ENCODE peak calls at places on chromosomes 6 and 20, in seven cellular contexts. O is dorsolateral prefrontal cortex, R is psoas muscle, P is nephron progenitor cell, Z is ovary, K is astrocyte of the cerebellum, C is MM.1S. L is an unnamed sample.

GRCh38 chr6:29733057-29733456 is 9.8 kb downstream of the HLA-F start:
- DNase-seq in Z (no peak), O (no peak), P (no peak), R (no peak), K (no peak), C (peak), L (no peak)

GRCh38 chr6:32046450-32047083 is 8.4 kb downstream of the CYP21A2 start:
- DNase-seq in R (peak), O (no peak), K (no peak), C (no peak), Z (peak), P (no peak), L (no peak)

GRCh38 chr20:49313271-49313670 is 35.4 kb upstream of the ZNFX1 start:
- DNase-seq in P (no peak), O (no peak), C (no peak), Z (no peak), R (no peak), K (no peak), L (no peak)

GRCh38 chr6:62805431-62805830 is 405.8 kb upstream of the FKBP1C start:
- DNase-seq in R (no peak), C (no peak), K (no peak), Z (no peak), O (no peak), P (no peak), L (no peak)

GRCh38 chr20:15784020-15784419 is 789.2 kb downstream of the KIF16B start:
- DNase-seq in C (no peak), R (no peak), O (no peak), Z (no peak), P (no peak), K (no peak), L (no peak)

GRCh38 chr6:89692256-89692655 is 53.7 kb upstream of the LYRM2 start:
- DNase-seq in P (no peak), O (no peak), R (no peak), K (no peak), Z (no peak), C (no peak), L (no peak)

GRCh38 chr6:164322533-164322932 is 908.0 kb downstream of the QKI start:
- DNase-seq in K (peak), R (no peak), Z (no peak), O (no peak), P (no peak), C (no peak), L (no peak)

GRCh38 chr6:111199935-111200822 is 112.9 kb downstream of the SLC16A10 start:
- DNase-seq in O (no peak), P (no peak), Z (no peak), K (no peak), C (no peak), R (no peak), L (no peak)

GRCh38 chr20:45993197-45993951 is 15.3 kb upstream of the MMP9 start:
- DNase-seq in Z (no peak), R (no peak), C (no peak), O (no peak), K (no peak), P (no peak), L (no peak)

GRCh38 chr6:154792761-154793160 is 59.5 kb downstream of the SCAF8 start:
- DNase-seq in C (no peak), O (no peak), P (no peak), Z (no peak), R (no peak), K (no peak), L (no peak)

GRCh38 chr6:119526609-119527605 is 177.3 kb upstream of the MAN1A1 start:
- DNase-seq in K (no peak), O (no peak), C (no peak), Z (no peak), P (no peak), R (no peak), L (no peak)

GRCh38 chr6:118735320-118735719 is 83.9 kb upstream of the CEP85L start:
- DNase-seq in Z (no peak), O (no peak), P (peak), R (no peak), K (no peak), C (no peak), L (no peak)

GRCh38 chr6:127117979-127118504 is 429 bp upstream of the RSPO3 start:
- DNase-seq in P (peak), R (peak), O (no peak), Z (no peak), C (no peak), K (no peak), L (no peak)

GRCh38 chr6:18203786-18204185 is 48.6 kb downstream of the KDM1B start:
- DNase-seq in C (no peak), K (no peak), R (no peak), Z (no peak), O (no peak), P (no peak), L (no peak)

GRCh38 chr20:1822564-1823420 is 72.4 kb upstream of the SIRPA start:
- DNase-seq in K (no peak), P (no peak), C (no peak), O (no peak), Z (no peak), R (no peak), L (no peak)
- TF ChIP-seq CTCF in K (peak), P (no peak), C (no peak), O (no peak), Z (no peak), R (no peak), L (no peak)

GRCh38 chr20:57051096-57051495 is 215.3 kb downstream of the BMP7 start:
- DNase-seq in P (no peak), C (no peak), Z (no peak), K (no peak), O (no peak), R (no peak), L (no peak)

GRCh38 chr20:57048027-57048869 is 218.2 kb downstream of the BMP7 start:
- DNase-seq in O (no peak), P (peak), R (no peak), K (no peak), C (peak), Z (no peak), L (no peak)

GRCh38 chr20:57049298-57049697 is 217.1 kb downstream of the BMP7 start:
- DNase-seq in K (no peak), Z (no peak), C (no peak), R (no peak), O (no peak), P (no peak), L (no peak)

GRCh38 chr20:57043669-57044268 is 222.7 kb downstream of the BMP7 start:
- DNase-seq in O (no peak), R (no peak), C (no peak), K (no peak), Z (no peak), P (no peak), L (no peak)

GRCh38 chr20:57047281-57048026 is 219.0 kb downstream of the BMP7 start:
- DNase-seq in C (peak), K (no peak), O (no peak), Z (no peak), R (no peak), P (no peak), L (no peak)
- TF ChIP-seq CTCF in C (peak), K (peak), O (no peak), Z (no peak), R (no peak), P (no peak), L (no peak)

DNA sequence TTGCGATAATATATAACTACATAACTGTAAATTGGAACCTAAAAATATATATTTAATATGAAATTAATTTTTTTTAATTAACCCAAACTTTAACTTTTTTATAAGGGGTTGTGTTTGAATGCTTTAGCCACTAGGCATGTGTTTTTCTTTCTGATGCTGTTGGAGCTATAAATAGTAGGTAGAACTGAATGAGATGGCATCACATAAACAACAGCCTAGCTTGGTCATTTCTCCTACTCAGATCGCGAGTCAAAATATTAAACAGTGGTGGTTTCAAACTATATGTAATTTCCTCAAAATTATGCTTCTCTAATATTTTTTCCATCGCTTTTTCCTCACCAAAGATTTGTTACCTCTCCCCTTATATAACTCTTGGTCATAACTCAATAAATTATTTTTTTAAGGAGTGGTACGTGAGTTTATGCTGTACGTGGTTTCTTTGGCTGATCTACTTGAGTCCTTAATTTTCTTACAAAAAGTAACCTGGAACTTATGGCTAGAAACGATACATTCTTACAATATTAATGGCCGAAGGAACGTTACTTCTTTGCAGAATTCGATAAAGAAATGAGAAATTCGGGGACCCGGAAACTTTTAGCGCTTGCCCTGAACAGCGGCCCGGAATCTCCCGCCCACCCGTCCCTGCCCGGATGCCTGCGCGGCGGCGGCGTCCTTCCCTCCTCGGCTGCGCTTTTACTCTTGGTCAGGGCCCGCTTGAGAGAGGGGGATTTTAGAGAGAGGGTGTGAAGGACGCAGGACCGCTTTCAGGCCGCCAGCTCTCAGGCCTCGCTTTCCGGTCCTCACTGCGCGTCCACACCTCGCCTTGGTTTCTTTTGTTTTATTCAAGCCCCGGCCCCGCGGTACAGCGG is 243.5 kb downstream of the ARID1B start:
- DNase-seq in P (peak), K (no peak), R (no peak), C (peak), Z (no peak), O (peak), L (no peak)
- TF ChIP-seq CTCF in P (no peak), K (no peak), R (no peak), C (no peak), Z (no peak), O (no peak), L (no peak)

GRCh38 chr6:43858161-43859153 is 88.4 kb downstream of the VEGFA start:
- DNase-seq in R (peak), O (no peak), Z (no peak), C (no peak), K (no peak), P (peak), L (no peak)
- TF ChIP-seq CTCF in R (no peak), O (no peak), Z (no peak), C (no peak), K (no peak), P (no peak), L (no peak)

GRCh38 chr6:125038925-125039324 is 76.7 kb downstream of the RNF217 start:
- DNase-seq in C (no peak), K (no peak), P (no peak), O (no peak), R (no peak), Z (no peak), L (no peak)

GRCh38 chr6:125044066-125044465 is 81.8 kb downstream of the RNF217 start:
- DNase-seq in K (no peak), O (no peak), C (no peak), R (no peak), P (no peak), Z (no peak), L (no peak)

GRCh38 chr6:125037826-125038225 is 75.6 kb downstream of the RNF217 start:
- DNase-seq in P (no peak), K (no peak), C (no peak), R (no peak), Z (no peak), O (no peak), L (no peak)

GRCh38 chr6:125044667-125045066 is 82.4 kb downstream of the RNF217 start:
- DNase-seq in Z (no peak), C (no peak), O (no peak), K (no peak), R (no peak), P (no peak), L (no peak)

GRCh38 chr6:125041740-125042459 is 79.7 kb downstream of the RNF217 start:
- DNase-seq in K (no peak), P (no peak), Z (no peak), O (no peak), C (no peak), R (no peak), L (no peak)
- TF ChIP-seq CTCF in K (no peak), P (no peak), Z (no peak), O (no peak), C (no peak), R (no peak), L (no peak)

L was measured in right lobe of liver.